ENCODE peak calls at places on chromosomes 2 and 18, in five cellular contexts. O is AG04450, C is astrocyte, M is OCI-LY7, B is Caco-2. E is an unnamed sample.

GRCh38 chr2:128775401-128776285 is 457.0 kb upstream of the HS6ST1 start:
- DNase-seq in O (no peak), C (no peak), M (no peak), B (no peak), E (no peak)

GRCh38 chr2:237144516-237144915 is 58.8 kb downstream of the COPS8 start:
- DNase-seq in O (no peak), C (no peak), M (no peak), B (no peak), E (no peak)

GRCh38 chr2:180405520-180405919 is 398.4 kb upstream of the CWC22 start:
- DNase-seq in O (no peak), C (no peak), M (no peak), B (no peak), E (no peak)

GRCh38 chr18:63162271-63163014 is 157.1 kb downstream of the BCL2 start:
- DNase-seq in O (no peak), C (peak; percentile 29), M (peak; percentile 70), B (no peak), E (no peak)

GRCh38 chr2:138201326-138201725 is 237.1 kb downstream of the HNMT start:
- DNase-seq in O (no peak), C (peak; percentile 63), M (no peak), B (no peak), E (no peak)

GRCh38 chr2:84840306-84840705 is 40.6 kb downstream of the TRABD2A start:
- DNase-seq in O (no peak), C (peak; percentile 23), M (no peak), B (no peak), E (no peak)

GRCh38 chr2:98804736-98805135 is 73.8 kb upstream of the MGAT4A start:
- DNase-seq in O (no peak), C (no peak), M (no peak), B (no peak), E (no peak)

GRCh38 chr2:17635007-17635406 is 94.5 kb downstream of the VSNL1 start:
- DNase-seq in O (no peak), C (no peak), M (no peak), B (no peak), E (no peak)

GRCh38 chr18:33579868-33580205 is 1.8 kb downstream of the ASXL3 start:
- DNase-seq in O (no peak), C (no peak), M (no peak), B (no peak), E (no peak)

GRCh38 chr2:70596739-70597138 is 43.1 kb upstream of the TGFA start:
- DNase-seq in O (no peak), C (peak; percentile 57), M (no peak), B (no peak), E (no peak)

GRCh38 chr2:146821836-146822316 is 1023.0 kb upstream of the ACVR2A start:
- DNase-seq in O (no peak), C (peak; percentile 73), M (no peak), B (no peak), E (no peak)

GRCh38 chr2:207008105-207008990 is 69.0 kb downstream of the CPO start:
- DNase-seq in O (no peak), C (no peak), M (no peak), B (no peak), E (no peak)

GRCh38 chr18:36025025-36025424 is 42.3 kb downstream of the RPRD1A start:
- DNase-seq in O (peak; percentile 11), C (peak; percentile 76), M (no peak), B (no peak), E (no peak)

GRCh38 chr2:178522950-178523595 is 42.8 kb downstream of the PLEKHA3 start:
- DNase-seq in O (peak; percentile 43), C (peak; percentile 72), M (peak; percentile 85), B (peak; percentile 83), E (peak; percentile 75)

GRCh38 chr2:163252199-163252598 is 413.6 kb upstream of the KCNH7 start:
- DNase-seq in O (no peak), C (no peak), M (no peak), B (no peak), E (no peak)

GRCh38 chr2:148876190-148876588 is 1.2 kb downstream of the KIF5C start:
- DNase-seq in O (no peak), C (no peak), M (peak; percentile 13), B (no peak), E (peak; percentile 4)

DNA sequence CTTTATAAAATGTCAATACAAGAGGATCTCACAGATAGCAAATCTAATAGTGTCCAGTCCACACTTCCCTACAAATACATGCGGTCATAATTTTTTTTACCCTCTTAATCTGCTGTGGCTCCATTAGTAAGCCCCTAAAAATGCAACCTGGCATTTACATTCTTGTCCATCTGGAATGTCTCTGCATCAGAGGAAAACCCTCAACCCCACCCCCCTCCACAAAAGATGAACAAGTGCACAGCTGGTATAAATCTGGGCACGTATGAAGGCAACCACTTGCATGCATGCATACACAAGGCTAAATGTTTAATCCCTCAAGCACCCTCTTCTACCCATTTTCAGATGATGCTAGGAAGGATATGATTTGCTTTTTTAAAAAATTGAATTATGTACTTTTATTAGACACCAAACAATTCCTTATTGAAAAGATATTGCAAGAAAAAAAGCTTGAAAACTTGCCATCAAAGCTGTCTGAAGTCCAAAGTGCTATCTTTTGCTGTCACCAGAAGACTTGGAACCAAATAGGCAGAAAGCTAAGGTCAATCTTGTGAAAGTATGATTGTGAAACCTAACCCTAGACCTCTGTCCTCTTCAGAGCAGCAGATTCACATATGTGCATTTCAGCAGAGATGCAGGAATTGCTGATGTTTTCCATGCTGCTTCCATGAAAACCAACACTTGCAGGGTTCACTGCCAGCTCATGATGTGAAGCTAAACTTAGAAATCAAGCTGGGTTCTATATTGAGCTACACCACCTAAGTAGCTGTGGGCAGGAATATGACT is 39.0 kb downstream of the IRS1 start:
- DNase-seq in O (peak; percentile 88), C (peak; percentile 91), M (no peak), B (no peak), E (no peak)
- H3K4me3 ChIP-seq in O (no peak overlapping the region), C (no peak overlapping the region), M (no peak overlapping the region), B (no peak overlapping the region), E (no peak overlapping the region)

GRCh38 chr2:127348421-127349000 is 39.3 kb downstream of the MAP3K2 start:
- DNase-seq in O (no peak), C (no peak), M (peak; percentile 22), B (no peak), E (no peak)

GRCh38 chr2:127351603-127352002 is 36.2 kb downstream of the MAP3K2 start:
- DNase-seq in O (no peak), C (no peak), M (no peak), B (no peak), E (no peak)

GRCh38 chr2:127343277-127343676 is 44.5 kb downstream of the MAP3K2 start:
- DNase-seq in O (no peak), C (no peak), M (no peak), B (no peak), E (no peak)

GRCh38 chr2:127347734-127348392 is 39.9 kb downstream of the MAP3K2 start:
- DNase-seq in O (no peak), C (no peak), M (peak; percentile 23), B (no peak), E (no peak)

DNA sequence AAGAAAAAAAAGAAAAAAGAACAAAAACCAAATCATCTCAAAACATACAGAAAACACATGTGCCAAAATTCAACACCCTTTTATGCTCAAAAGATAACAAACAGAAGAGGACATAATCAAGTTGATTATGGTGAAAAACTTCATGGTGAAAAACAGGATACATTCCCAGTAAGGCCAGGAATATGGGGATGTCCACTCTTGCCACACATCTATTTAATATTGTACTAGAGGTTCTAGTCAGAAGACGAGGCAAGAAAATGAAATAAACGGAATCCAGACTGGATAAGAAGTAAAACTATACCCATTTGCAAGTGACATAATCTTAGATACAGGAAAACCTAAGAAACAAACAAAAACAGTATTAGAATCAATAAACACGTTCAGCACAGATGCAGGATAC is 40.8 kb downstream of the MAP3K2 start:
- DNase-seq in O (no peak), C (no peak), M (no peak), B (no peak), E (no peak)
- H3K9me3 ChIP-seq in O (no peaks in the 10 kb centered on the region), C (no peaks in the 10 kb centered on the region), M (no peaks in the 10 kb centered on the region), B (no peaks in the 10 kb centered on the region), E (no peaks in the 10 kb centered on the region)

GRCh38 chr18:70456376-70456775 is 167.5 kb downstream of the SOCS6 start:
- DNase-seq in O (no peak), C (no peak), M (no peak), B (no peak), E (no peak)

GRCh38 chr18:70450658-70451253 is 161.9 kb downstream of the SOCS6 start:
- DNase-seq in O (no peak), C (no peak), M (no peak), B (no peak), E (no peak)

GRCh38 chr18:70454705-70455322 is 166.0 kb downstream of the SOCS6 start:
- DNase-seq in O (peak; percentile 53), C (peak; percentile 39), M (peak; percentile 35), B (no peak), E (no peak)

GRCh38 chr18:70452501-70452900 is 163.7 kb downstream of the SOCS6 start:
- DNase-seq in O (no peak), C (no peak), M (no peak), B (no peak), E (no peak)

GRCh38 chr18:70453058-70453775 is 164.4 kb downstream of the SOCS6 start:
- DNase-seq in O (no peak), C (no peak), M (no peak), B (no peak), E (no peak)
- H3K4me3 ChIP-seq in O (no peak overlapping the region), C (no peak overlapping the region), M (no peak overlapping the region), B (no peak overlapping the region), E (no peak overlapping the region)

GRCh38 chr2:10151462-10151861 is 28.9 kb downstream of the RRM2 start:
- DNase-seq in O (no peak), C (no peak), M (no peak), B (no peak), E (no peak)

GRCh38 chr2:10146366-10147005 is 23.9 kb downstream of the RRM2 start:
- DNase-seq in O (no peak), C (no peak), M (no peak), B (no peak), E (no peak)

GRCh38 chr2:10149684-10150083 is 27.1 kb downstream of the RRM2 start:
- DNase-seq in O (no peak), C (no peak), M (no peak), B (no peak), E (no peak)

GRCh38 chr2:10148268-10148667 is 25.7 kb downstream of the RRM2 start:
- DNase-seq in O (no peak), C (no peak), M (no peak), B (no peak), E (no peak)

GRCh38 chr2:10150436-10150835 is 27.9 kb downstream of the RRM2 start:
- DNase-seq in O (no peak), C (no peak), M (no peak), B (no peak), E (no peak)
- H3K9me3 ChIP-seq in O (no peaks in the 10 kb centered on the region), C (no peaks in the 10 kb centered on the region), M (no peaks in the 10 kb centered on the region), B (no peaks in the 10 kb centered on the region), E (no peaks in the 10 kb centered on the region)

GRCh38 chr18:2982452-2983172 is 30.3 kb downstream of the LPIN2 start:
- DNase-seq in O (no peak), C (no peak), M (no peak), B (peak; percentile 49), E (no peak)
- H3K4me3 ChIP-seq in O (no peak overlapping the region), C (no peak overlapping the region), M (no peak overlapping the region), B (no peak overlapping the region), E (peak overlapping the region; percentile 47)

E was measured in effector memory CD4-positive, alpha-beta T cell.